ENCODE peak calls at places on chromosomes 16 and 17, in five cellular contexts. J, C, D, I and E are unnamed samples.

GRCh38 chr16:70576431-70577255 is 53.0 kb downstream of the SF3B3 start:
- DNase-seq in J (no peak), I (no peak), C (no peak), D (peak; percentile 81), E (no peak)

GRCh38 chr17:65283704-65284103 is 146.5 kb downstream of the RGS9 start:
- DNase-seq in C (no peak), D (no peak), J (no peak), I (no peak), E (no peak)

GRCh38 chr17:14604920-14605599 is 304.2 kb downstream of the HS3ST3B1 start:
- DNase-seq in C (no peak), I (no peak), J (no peak), D (no peak), E (no peak)

GRCh38 chr16:85661131-85662035 is 27.4 kb downstream of the GINS2 start:
- DNase-seq in C (no peak), I (no peak), J (peak; percentile 65), D (no peak), E (peak; percentile 90)

GRCh38 chr17:28230011-28230410 is 89.0 kb upstream of the TMEM97 start:
- DNase-seq in I (no peak), D (peak; percentile 20), J (peak; percentile 27), C (no peak), E (no peak)

GRCh38 chr17:39408360-39408759 is 6.9 kb upstream of the FBXL20 start:
- DNase-seq in J (no peak), I (no peak), D (no peak), C (no peak), E (no peak)

GRCh38 chr16:19680972-19681371 is 37.1 kb downstream of the KNOP1 start:
- DNase-seq in D (no peak), J (no peak), I (no peak), C (no peak), E (no peak)

GRCh38 chr17:6558276-6558675 is 1.9 kb upstream of the PITPNM3 start:
- DNase-seq in C (no peak), I (peak; percentile 58), J (no peak), D (no peak), E (peak; percentile 80)

GRCh38 chr17:37098910-37099664 is 150.3 kb downstream of the AATF start:
- DNase-seq in J (no peak), D (no peak), I (no peak), C (no peak), E (no peak)

GRCh38 chr16:187330-187729 is 7.1 kb downstream of the HBQ1 start:
- DNase-seq in D (no peak), C (no peak), I (no peak), J (no peak), E (no peak)

GRCh38 chr17:7445011-7445927 is at the start of gene CHRNB1:
- DNase-seq in I (peak; percentile 78), J (peak; percentile 91), D (peak; percentile 35), C (peak; percentile 54), E (no peak)

GRCh38 chr17:46780003-46780373 is 38.5 kb downstream of the WNT3 start:
- DNase-seq in C (no peak), J (no peak), I (no peak), D (no peak), E (no peak)

GRCh38 chr17:53462393-53462811 is 360.3 kb upstream of the KIF2B start:
- DNase-seq in D (no peak), I (no peak), J (no peak), C (no peak), E (no peak)

GRCh38 chr16:54244061-54244886 is 42.3 kb downstream of the IRX3 start:
- DNase-seq in C (no peak), D (no peak), I (no peak), J (no peak), E (no peak)

GRCh38 chr16:47110939-47111338 is 32.8 kb downstream of the NETO2 start:
- DNase-seq in C (no peak), I (no peak), J (no peak), D (no peak), E (no peak)

GRCh38 chr17:69335018-69335417 is 8.1 kb upstream of the ABCA5 start:
- DNase-seq in C (no peak), J (no peak), D (peak; percentile 47), I (no peak), E (no peak)

GRCh38 chr16:69131167-69131748 is 1.1 kb downstream of the CHTF8 start:
- DNase-seq in I (no peak), J (peak; percentile 44), C (no peak), D (peak; percentile 46), E (no peak)

GRCh38 chr17:28828294-28829040 is 14.1 kb downstream of the FAM222B start:
- DNase-seq in I (peak; percentile 20), D (no peak), J (peak; percentile 25), C (no peak), E (peak; percentile 40)

GRCh38 chr17:83052241-83052564 is 27.2 kb upstream of the METRNL start:
- DNase-seq in J (no peak), I (no peak), D (no peak), C (no peak), E (no peak)

GRCh38 chr17:48592097-48592496 is 1.5 kb downstream of the HOXB5 start:
- DNase-seq in J (no peak), I (no peak), D (no peak), C (no peak), E (no peak)

GRCh38 chr16:26951950-26952349 is 114.8 kb upstream of the C16orf82 start:
- DNase-seq in J (no peak), D (no peak), C (no peak), I (no peak), E (no peak)

GRCh38 chr16:46882940-46883307 is 1.2 kb upstream of the GPT2 start:
- DNase-seq in C (no peak), D (no peak), J (no peak), I (no peak), E (no peak)

GRCh38 chr16:83830769-83831450 is 23.1 kb downstream of the HSBP1 start:
- DNase-seq in D (no peak), I (no peak), J (no peak), C (no peak), E (no peak)

GRCh38 chr16:69417537-69418199 is 6.8 kb upstream of the CYB5B start:
- DNase-seq in I (no peak), C (no peak), D (no peak), J (no peak), E (no peak)

GRCh38 chr16:906296-906695 is 64.5 kb downstream of the LMF1 start:
- DNase-seq in J (no peak), D (no peak), I (no peak), C (no peak), E (no peak)

GRCh38 chr16:6016530-6017184 is 919.1 kb upstream of the EEF2KMT start:
- DNase-seq in J (no peak), I (no peak), C (no peak), D (no peak), E (no peak)

GRCh38 chr16:27426423-27427408 is 24.7 kb downstream of the IL21R start:
- DNase-seq in I (peak; percentile 26), J (peak; percentile 57), C (no peak), D (peak; percentile 95), E (peak; percentile 66)

GRCh38 chr17:882827-883585 is 96.6 kb downstream of the NXN start:
- DNase-seq in J (no peak), I (peak; percentile 78), D (no peak), C (peak; percentile 82), E (no peak)

GRCh38 chr16:67326472-67327309 is at the start of the genes KCTD19 and LRRC36:
- DNase-seq in I (peak; percentile 78), C (peak; percentile 55), D (peak; percentile 43), J (peak; percentile 91), E (no peak)

GRCh38 chr17:42027540-42027889 is 7.6 kb downstream of the NKIRAS2 start:
- DNase-seq in D (no peak), C (no peak), I (no peak), J (no peak), E (peak; percentile 68)

GRCh38 chr17:42026821-42027539 is 7.1 kb downstream of the NKIRAS2 start:
- DNase-seq in D (no peak), I (no peak), C (no peak), J (no peak), E (no peak)

GRCh38 chr17:42028791-42029127 is 8.9 kb downstream of the NKIRAS2 start:
- DNase-seq in D (no peak), I (no peak), C (no peak), J (no peak), E (no peak)

GRCh38 chr17:42025191-42025579 is 5.3 kb downstream of the NKIRAS2 start:
- DNase-seq in J (no peak), D (no peak), C (no peak), I (no peak), E (no peak)

GRCh38 chr17:42027961-42028790 is 8.3 kb downstream of the NKIRAS2 start:
- DNase-seq in J (no peak), D (no peak), C (no peak), I (peak; percentile 54), E (no peak)
- TF ChIP-seq CTCF in J (peak; percentile 7), D (no peak), C (no peak), I (peak; percentile 15), E (peak; percentile 34)

DNA sequence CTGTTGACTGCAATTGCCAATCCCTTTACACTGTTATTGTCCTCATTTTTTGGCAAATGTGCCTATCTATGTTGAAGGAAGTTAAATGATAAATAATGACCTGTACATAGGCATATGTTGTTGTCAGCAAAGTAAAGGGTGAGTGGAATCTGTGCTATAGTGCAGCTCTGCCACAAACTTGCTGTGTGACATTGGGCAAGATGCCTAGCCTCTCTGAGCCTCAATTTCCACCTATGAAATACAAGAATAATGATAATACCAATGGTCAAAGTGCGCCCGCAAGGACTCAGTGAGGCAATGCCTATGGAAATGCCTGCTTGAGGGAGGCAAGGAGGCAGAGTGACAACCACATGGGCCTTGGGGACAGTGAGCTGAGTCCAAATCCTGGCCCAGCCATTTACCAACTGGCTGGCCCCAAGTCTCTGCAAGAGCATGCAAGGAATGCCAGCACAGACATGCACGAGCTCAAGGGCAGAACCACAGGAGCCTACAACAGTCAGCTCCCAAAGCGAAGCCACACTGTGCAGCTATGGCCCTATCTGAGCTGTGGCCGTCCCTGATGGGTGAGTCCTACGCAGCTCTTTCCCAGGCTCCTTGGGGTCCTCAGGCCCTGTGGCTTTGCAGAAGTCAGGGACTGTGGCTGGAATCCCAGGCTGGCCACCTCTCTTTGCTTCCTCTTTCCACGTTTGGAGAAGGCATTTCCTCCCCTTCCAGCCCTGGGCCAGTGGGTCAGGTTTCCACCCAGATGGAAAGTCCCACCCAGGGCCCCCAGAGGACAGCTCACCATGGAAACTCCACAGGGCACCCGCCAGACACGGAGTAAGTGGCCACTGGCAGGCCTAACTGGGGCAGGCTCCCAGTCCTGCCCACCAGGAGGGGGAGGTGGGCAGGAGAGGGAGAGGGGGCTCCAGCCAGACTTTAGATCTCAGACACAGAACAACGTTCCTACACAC is 82.1 kb downstream of the ZNF423 start:
- DNase-seq in C (no peak), D (no peak), I (no peak), J (no peak), E (no peak)
- TF ChIP-seq CTCF in C (no peak), D (no peak), I (no peak), J (no peak), E (no peak)

DNA sequence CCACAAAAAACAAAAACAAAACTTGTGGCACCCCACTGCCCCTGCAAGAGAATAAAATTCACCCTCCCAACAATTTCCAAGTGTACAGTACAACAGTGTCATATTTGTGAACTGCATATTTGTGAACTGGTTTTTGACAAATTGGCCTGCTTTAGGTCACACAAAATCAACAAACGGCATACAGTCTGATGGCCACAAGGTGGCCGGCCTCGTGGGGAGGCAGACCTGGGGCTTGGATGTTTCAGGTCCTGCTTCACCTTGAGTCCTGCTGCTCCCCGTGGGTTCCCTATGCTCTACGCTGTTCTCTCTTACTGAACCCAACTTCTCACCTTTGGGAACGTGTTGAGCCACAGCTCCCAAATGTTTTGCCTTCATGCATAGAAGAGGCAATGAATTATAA is 102.2 kb downstream of the CDK5R1 start:
- DNase-seq in I (no peak), D (peak; percentile 47), C (no peak), J (no peak), E (no peak)
- TF ChIP-seq CTCF in I (peak; percentile 5), D (peak; percentile 36), C (no peak), J (no peak), E (peak; percentile 32)

GRCh38 chr16:72021043-72021442 is 12.5 kb downstream of the DHODH start:
- DNase-seq in C (no peak), I (no peak), D (no peak), J (no peak), E (no peak)
- TF ChIP-seq CTCF in C (no peak), I (no peak), D (no peak), J (no peak), E (no peak)